ENCODE peak calls at places on chromosomes 3 and 15, in four cellular contexts. W, J, T and H are unnamed samples.
A peak's percentile ranks its signal among the peaks of the same experiment; 100 is the strongest.

GRCh38 chr15:48642795-48643194 is 2.7 kb downstream of the FBN1 start:
- DNase-seq in W (no peak), J (no peak), T (no peak), H (no peak)

GRCh38 chr3:176079785-176080184 is 1117.5 kb downstream of the TBL1XR1 start:
- DNase-seq in W (no peak), J (no peak), T (no peak), H (no peak)

GRCh38 chr15:27990411-27991338 is 108.4 kb downstream of the OCA2 start:
- DNase-seq in W (no peak), J (no peak), T (no peak), H (no peak)

GRCh38 chr3:188853896-188854295 is 317.9 kb upstream of the TPRG1 start:
- DNase-seq in W (no peak), J (no peak), T (no peak), H (no peak)

GRCh38 chr3:175432338-175433025 is 573.3 kb downstream of the NAALADL2 start:
- DNase-seq in W (no peak), J (no peak), T (no peak), H (no peak)

GRCh38 chr3:129686941-129687340 is 80.5 kb upstream of the PLXND1 start:
- DNase-seq in W (no peak), J (no peak), T (no peak), H (no peak)

GRCh38 chr3:12644297-12644937 is 19.5 kb downstream of the RAF1 start:
- DNase-seq in W (no peak), J (no peak), T (no peak), H (no peak)

GRCh38 chr3:37967252-37967881 is 23.2 kb upstream of the VILL start:
- DNase-seq in W (peak; percentile 75), J (no peak), T (peak; percentile 65), H (peak; percentile 46)

GRCh38 chr3:66390013-66390412 is 110.8 kb downstream of the LRIG1 start:
- DNase-seq in W (peak; percentile 70), J (no peak), T (no peak), H (no peak)

GRCh38 chr15:58931985-58932384 is 1.5 kb downstream of the SLTM start:
- DNase-seq in W (peak; percentile 57), J (no peak), T (no peak), H (no peak)

GRCh38 chr3:61954097-61954528 is 392.7 kb downstream of the PTPRG start:
- DNase-seq in W (no peak), J (no peak), T (no peak), H (peak; percentile 48)

GRCh38 chr15:43776718-43777292 is at the start of gene ELL3:
- DNase-seq in W (peak; percentile 89), J (peak; percentile 89), T (peak; percentile 66), H (no peak)

GRCh38 chr15:89157918-89158564 is 63.3 kb downstream of the RLBP1 start:
- DNase-seq in W (no peak), J (no peak), T (no peak), H (no peak)

GRCh38 chr3:11452988-11453847 is 181.0 kb downstream of the ATG7 start:
- DNase-seq in W (no peak), J (no peak), T (no peak), H (no peak)

GRCh38 chr3:140794507-140794906 is 116.6 kb downstream of the TRIM42 start:
- DNase-seq in W (no peak), J (no peak), T (no peak), H (no peak)

GRCh38 chr15:63521405-63522142 is 17.2 kb downstream of the USP3 start:
- DNase-seq in W (no peak), J (no peak), T (no peak), H (no peak)

GRCh38 chr3:25429441-25429907 is 1.4 kb downstream of the RARB start:
- DNase-seq in W (no peak), J (no peak), T (no peak), H (no peak)

GRCh38 chr3:194070634-194071409 is 65.1 kb upstream of the HES1 start:
- DNase-seq in W (peak; percentile 86), J (peak; percentile 93), T (peak; percentile 62), H (peak; percentile 39)

GRCh38 chr3:53113293-53114010 is 16.8 kb downstream of the RFT1 start:
- DNase-seq in W (no peak), J (peak; percentile 83), T (no peak), H (no peak)

GRCh38 chr3:50520849-50521248 is 17.4 kb upstream of the CACNA2D2 start:
- DNase-seq in W (no peak), J (no peak), T (no peak), H (no peak)
- H3K27ac ChIP-seq in W (no peak overlapping the region), J (no peak overlapping the region), T (no peak overlapping the region), H (no peak overlapping the region)

GRCh38 chr3:105862217-105862616 is 6.6 kb downstream of the CBLB start:
- DNase-seq in W (peak; percentile 90), J (no peak), T (no peak), H (no peak)
- H3K4me3 ChIP-seq in W (peak overlapping the region; percentile 60), J (peak overlapping the region; percentile 4), T (no peak overlapping the region), H (no peak overlapping the region)

GRCh38 chr3:115147329-115148141 is 447 bp upstream of the ZBTB20 start:
- DNase-seq in W (peak; percentile 99), J (peak; percentile 98), T (peak; percentile 100), H (peak; percentile 100)
- TF ChIP-seq CTCF in W (no peak), J (no peak), T (no peak), H (no peak)

DNA sequence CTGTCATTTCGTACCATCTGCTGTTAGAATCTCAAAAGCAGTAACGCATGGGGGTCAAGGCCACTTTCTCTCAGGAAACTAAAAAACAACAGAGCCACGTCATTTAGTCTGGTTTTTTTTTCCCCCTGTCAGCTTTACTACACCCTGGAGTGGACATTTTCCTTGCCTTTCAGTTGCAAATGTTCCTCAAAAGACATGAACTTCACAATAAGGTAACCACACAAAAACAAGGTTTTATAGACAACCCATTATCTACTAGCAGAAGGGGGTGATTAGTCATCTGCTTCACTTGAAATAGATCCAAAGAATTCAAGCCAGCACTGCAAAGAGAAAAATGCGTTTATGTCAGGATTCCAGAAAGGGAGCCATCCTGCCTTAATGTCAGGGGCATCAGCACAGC is 171.8 kb upstream of the CDIN1 start:
- DNase-seq in W (no peak), J (no peak), T (no peak), H (peak; percentile 23)
- H3K27ac ChIP-seq in W (no peak overlapping the region), J (no peak overlapping the region), T (no peak overlapping the region), H (no peak overlapping the region)

GRCh38 chr15:60573936-60574335 is 95.0 kb upstream of the ICE2 start:
- DNase-seq in W (no peak), J (no peak), T (no peak), H (no peak)
- H3K4me3 ChIP-seq in W (no peak overlapping the region), J (no peak overlapping the region), T (no peak overlapping the region), H (no peak overlapping the region)

GRCh38 chr3:192224634-192225033 is 502.7 kb downstream of the FGF12 start:
- DNase-seq in W (no peak), J (no peak), T (no peak), H (no peak)
- TF ChIP-seq CTCF in W (no peak), J (no peak), T (no peak), H (no peak)

GRCh38 chr15:66799242-66799641 is 97.2 kb downstream of the SMAD6 start:
- DNase-seq in W (no peak), J (no peak), T (no peak), H (no peak)
- H3K27ac ChIP-seq in W (no peak overlapping the region), J (no peak overlapping the region), T (no peak overlapping the region), H (no peak overlapping the region)

GRCh38 chr3:197953881-197954280 is 3.9 kb downstream of the RPL35A start:
- DNase-seq in W (no peak), J (no peak), T (no peak), H (no peak)

GRCh38 chr3:197958346-197958745 is 1.7 kb upstream of the LMLN start:
- DNase-seq in W (no peak), J (no peak), T (no peak), H (no peak)

GRCh38 chr3:197956070-197956469 is 3.9 kb upstream of the LMLN start:
- DNase-seq in W (no peak), J (no peak), T (no peak), H (no peak)

GRCh38 chr3:197957775-197958103 is 2.3 kb upstream of the LMLN start:
- DNase-seq in W (no peak), J (no peak), T (no peak), H (no peak)

DNA sequence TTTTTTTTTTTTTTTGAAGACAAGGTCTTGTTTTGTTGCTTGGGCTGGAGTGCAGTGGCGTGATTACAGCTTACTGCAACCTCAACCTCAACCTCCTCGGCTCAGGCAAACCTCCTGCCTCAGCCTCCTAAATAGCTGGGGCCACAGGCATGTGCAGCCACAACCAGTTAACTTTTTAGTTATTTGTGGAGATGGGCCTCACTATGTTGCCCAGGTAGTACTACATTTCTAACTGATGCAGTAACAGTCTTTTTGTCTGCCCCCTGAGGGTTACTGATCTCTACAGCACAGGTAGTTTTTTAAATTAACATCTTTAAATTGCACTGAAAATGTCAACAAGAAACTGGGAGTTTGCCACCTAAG is 3.4 kb upstream of the LMLN start:
- DNase-seq in W (no peak), J (no peak), T (no peak), H (no peak)
- H3K4me3 ChIP-seq in W (no peak overlapping the region), J (no peak overlapping the region), T (no peak overlapping the region), H (no peak overlapping the region)